ENCODE peak calls at places on chromosomes 4 and X, in six cellular contexts. E, J, Z, A, K and W are unnamed samples. For H3K4me1 and H3K27me3, the result is how much of the 10 kb centered on the place peaks cover.

GRCh38 chr4:168800926-168801325 is 209.1 kb downstream of the CBR4 start:
- DNase-seq in E (no peak), K (no peak), Z (no peak), J (no peak), A (no peak), W (no peak)

GRCh38 chrX:42825201-42825600 is 47.2 kb upstream of the PPP1R2C start:
- DNase-seq in A (no peak), E (no peak), K (no peak), J (no peak), Z (no peak), W (no peak)

GRCh38 chr4:160887668-160888067 is 1276.1 kb downstream of the FSTL5 start:
- DNase-seq in J (no peak), Z (no peak), A (no peak), K (no peak), E (no peak), W (no peak)

GRCh38 chrX:34559325-34559724 is 97.8 kb downstream of the TMEM47 start:
- DNase-seq in Z (no peak), K (peak), A (peak), J (no peak), E (no peak), W (no peak)

GRCh38 chr4:80011636-80012236 is 61.3 kb downstream of the ANTXR2 start:
- DNase-seq in J (no peak), A (peak), E (no peak), Z (no peak), K (no peak), W (no peak)

GRCh38 chr4:47860305-47860704 is 22.4 kb upstream of the CORIN start:
- DNase-seq in E (no peak), Z (no peak), A (no peak), J (no peak), K (no peak), W (no peak)

GRCh38 chr4:15024386-15024785 is 22.1 kb downstream of the CPEB2 start:
- DNase-seq in Z (no peak), A (no peak), E (no peak), J (no peak), K (no peak), W (no peak)

GRCh38 chr4:147589586-147589985 is 27.6 kb upstream of the TMEM184C start:
- DNase-seq in A (no peak), Z (no peak), E (no peak), K (no peak), J (no peak), W (no peak)

GRCh38 chr4:153838564-153838963 is 49.7 kb upstream of the SFRP2 start:
- DNase-seq in E (no peak), Z (no peak), K (no peak), A (no peak), J (no peak), W (no peak)

GRCh38 chr4:99816611-99817309 is at the start of gene DAPP1:
- DNase-seq in A (no peak), Z (no peak), J (no peak), E (peak), K (no peak), W (no peak)

GRCh38 chr4:88458091-88458740 is 1.3 kb downstream of the HERC5 start:
- DNase-seq in K (no peak), E (no peak), Z (no peak), J (no peak), A (no peak), W (no peak)

GRCh38 chrX:22060451-22060940 is 28.4 kb downstream of the PHEX start:
- DNase-seq in K (no peak), E (no peak), J (no peak), Z (no peak), A (peak), W (no peak)

GRCh38 chrX:1463581-1464281 is 11.0 kb upstream of the ASMTL start:
- DNase-seq in E (peak), A (no peak), K (no peak), J (no peak), Z (no peak), W (no peak)

GRCh38 chrX:134603806-134604700 is 54.2 kb downstream of the PLAC1 start:
- DNase-seq in Z (no peak), K (peak), E (no peak), J (no peak), A (peak), W (no peak)

GRCh38 chr4:151418385-151418784 is 9.4 kb downstream of the FHIP1A start:
- DNase-seq in A (peak), Z (no peak), K (no peak), E (no peak), J (no peak), W (no peak)

GRCh38 chr4:89347363-89347762 is 39.8 kb upstream of the GPRIN3 start:
- DNase-seq in Z (no peak), E (no peak), J (no peak), K (no peak), A (no peak), W (no peak)

GRCh38 chr4:73817341-73817740 is 19.1 kb upstream of the CXCL6 start:
- DNase-seq in J (no peak), K (peak), E (no peak), A (no peak), Z (no peak), W (no peak)

GRCh38 chr4:29046716-29047115 is 1673.5 kb upstream of the PCDH7 start:
- DNase-seq in A (no peak), J (no peak), K (no peak), Z (no peak), E (no peak), W (no peak)

GRCh38 chr4:35689866-35690265 is 554.4 kb downstream of the ARAP2 start:
- DNase-seq in A (no peak), E (no peak), K (no peak), J (no peak), Z (no peak), W (no peak)

GRCh38 chrX:9318761-9319160 is 146.1 kb upstream of the TBL1X start:
- DNase-seq in A (no peak), Z (no peak), K (no peak), E (no peak), J (no peak), W (no peak)

GRCh38 chr4:16196482-16197393 is 29.5 kb downstream of the TAPT1 start:
- DNase-seq in A (peak), J (no peak), E (no peak), K (peak), Z (no peak), W (peak)

GRCh38 chr4:62661821-62662220 is 1461.7 kb downstream of the ADGRL3 start:
- DNase-seq in Z (no peak), J (no peak), K (peak), E (no peak), A (no peak), W (no peak)

GRCh38 chrX:2647627-2648026 is 43.5 kb upstream of the CD99 start:
- DNase-seq in A (no peak), Z (no peak), K (no peak), J (no peak), E (no peak), W (no peak)

GRCh38 chr4:33062155-33062554 is 2342.0 kb downstream of the PCDH7 start:
- DNase-seq in J (no peak), K (no peak), Z (no peak), E (no peak), A (no peak), W (no peak)

GRCh38 chrX:5907202-5907601 is 321.5 kb downstream of the NLGN4X start:
- DNase-seq in J (no peak), K (peak), Z (no peak), A (no peak), E (no peak), W (no peak)

GRCh38 chr4:17712166-17712565 is 69.3 kb downstream of the FAM184B start:
- DNase-seq in E (no peak), J (no peak), A (no peak), K (no peak), Z (no peak), W (no peak)

GRCh38 chrX:109740076-109740809 is 7.2 kb upstream of the ACSL4 start:
- DNase-seq in K (no peak), E (no peak), Z (no peak), J (no peak), A (no peak), W (peak)

GRCh38 chrX:82934980-82935379 is 573.1 kb upstream of the POU3F4 start:
- DNase-seq in J (no peak), K (no peak), Z (no peak), A (no peak), E (no peak), W (no peak)

GRCh38 chr4:121146530-121146929 is 17.6 kb downstream of the TNIP3 start:
- DNase-seq in K (no peak), A (no peak), J (no peak), E (no peak), Z (no peak), W (no peak)

DNA sequence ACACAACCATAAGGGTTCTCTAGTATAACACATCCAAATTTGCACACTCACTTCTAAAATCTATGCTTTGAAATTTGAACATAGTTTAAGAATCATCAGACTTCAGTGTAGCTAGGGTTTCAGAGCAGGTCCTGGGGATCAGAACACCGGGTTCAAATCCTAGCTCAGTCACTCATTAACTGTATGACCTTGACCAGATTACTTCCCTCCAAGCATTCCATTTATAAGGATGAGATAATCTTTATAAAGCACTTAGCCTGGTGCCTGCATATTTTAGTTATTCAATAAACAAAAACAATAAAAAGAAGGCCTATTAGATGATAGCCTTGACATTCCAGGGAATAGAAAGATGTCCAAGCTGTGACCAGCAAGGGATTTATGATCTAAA is 4.8 kb upstream of the STBD1 start:
- DNase-seq in Z (no peak), J (no peak), K (no peak), E (no peak), A (no peak), W (no peak)
- H3K4me1 ChIP-seq in Z (under half), J (under half), K (under half), E (under half), A (under half), W (under half)

DNA sequence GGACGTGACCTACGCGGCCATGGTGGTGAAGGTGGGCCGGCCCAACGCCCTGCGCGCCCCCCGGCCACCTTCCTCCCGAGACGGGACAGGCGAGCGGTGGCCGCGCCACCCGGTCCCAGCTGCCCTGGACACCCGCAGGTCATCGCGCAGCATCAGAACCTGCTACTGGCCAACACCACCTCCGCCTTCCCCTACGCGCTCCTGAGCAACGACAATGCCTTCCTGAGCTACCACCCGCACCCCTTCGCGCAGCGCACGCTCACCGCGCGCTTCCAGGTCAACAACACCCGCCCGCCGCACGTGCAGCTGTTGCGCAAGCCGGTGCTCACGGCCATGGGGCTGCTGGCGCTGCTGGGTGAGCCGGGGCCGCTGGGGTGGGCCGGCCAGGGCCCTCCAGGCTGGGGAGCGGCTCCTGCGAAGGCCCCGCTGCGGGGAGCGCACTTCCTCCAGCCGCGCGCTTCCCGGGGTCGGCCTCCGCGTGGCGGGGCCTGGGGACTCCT is 9.0 kb upstream of the SLC26A1 start:
- DNase-seq in J (no peak), K (peak), Z (peak), A (no peak), E (no peak), W (peak)
- TF ChIP-seq POLR2AphosphoS5 in J (no peak), K (peak), Z (no peak), A (no peak), E (no peak), W (no peak)

GRCh38 chrX:80876877-80877276 is 67.2 kb upstream of the BRWD3 start:
- DNase-seq in A (peak), E (no peak), K (peak), J (peak), Z (no peak), W (no peak)

GRCh38 chrX:80879143-80879542 is 69.5 kb upstream of the BRWD3 start:
- DNase-seq in A (no peak), E (no peak), Z (no peak), K (no peak), J (no peak), W (peak)

DNA sequence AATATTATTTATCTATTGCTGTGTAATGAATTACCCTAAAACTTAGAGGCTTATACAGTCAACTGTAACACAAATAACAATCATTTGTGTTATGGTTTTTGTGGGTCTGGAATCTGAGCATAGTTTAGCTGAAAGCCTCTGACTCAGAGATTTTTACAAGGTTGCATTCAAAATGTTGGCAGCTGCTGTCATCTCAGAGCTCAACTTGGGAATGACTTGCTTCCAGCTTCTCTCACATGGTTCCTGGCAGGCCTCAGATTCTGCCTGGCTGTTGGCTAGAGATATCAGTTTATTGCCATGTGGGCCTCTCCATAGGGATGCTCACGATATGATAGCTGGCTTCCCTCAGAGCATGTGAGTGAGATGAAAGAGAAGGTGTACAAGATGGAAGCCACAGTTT is 70.2 kb upstream of the BRWD3 start:
- DNase-seq in K (no peak), Z (no peak), A (no peak), E (no peak), J (no peak), W (peak)
- H3K27me3 ChIP-seq in K (under half), Z (under half), A (under half), E (under half), J (under half), W (under half)

GRCh38 chr4:183430317-183430986 is 14.0 kb upstream of the CDKN2AIP start:
- DNase-seq in K (peak), Z (no peak), A (peak), E (no peak), J (no peak), W (no peak)
- H3K4me1 ChIP-seq in K (under half), Z (under half), A (under half), E (under half), J (under half), W (under half)

DNA sequence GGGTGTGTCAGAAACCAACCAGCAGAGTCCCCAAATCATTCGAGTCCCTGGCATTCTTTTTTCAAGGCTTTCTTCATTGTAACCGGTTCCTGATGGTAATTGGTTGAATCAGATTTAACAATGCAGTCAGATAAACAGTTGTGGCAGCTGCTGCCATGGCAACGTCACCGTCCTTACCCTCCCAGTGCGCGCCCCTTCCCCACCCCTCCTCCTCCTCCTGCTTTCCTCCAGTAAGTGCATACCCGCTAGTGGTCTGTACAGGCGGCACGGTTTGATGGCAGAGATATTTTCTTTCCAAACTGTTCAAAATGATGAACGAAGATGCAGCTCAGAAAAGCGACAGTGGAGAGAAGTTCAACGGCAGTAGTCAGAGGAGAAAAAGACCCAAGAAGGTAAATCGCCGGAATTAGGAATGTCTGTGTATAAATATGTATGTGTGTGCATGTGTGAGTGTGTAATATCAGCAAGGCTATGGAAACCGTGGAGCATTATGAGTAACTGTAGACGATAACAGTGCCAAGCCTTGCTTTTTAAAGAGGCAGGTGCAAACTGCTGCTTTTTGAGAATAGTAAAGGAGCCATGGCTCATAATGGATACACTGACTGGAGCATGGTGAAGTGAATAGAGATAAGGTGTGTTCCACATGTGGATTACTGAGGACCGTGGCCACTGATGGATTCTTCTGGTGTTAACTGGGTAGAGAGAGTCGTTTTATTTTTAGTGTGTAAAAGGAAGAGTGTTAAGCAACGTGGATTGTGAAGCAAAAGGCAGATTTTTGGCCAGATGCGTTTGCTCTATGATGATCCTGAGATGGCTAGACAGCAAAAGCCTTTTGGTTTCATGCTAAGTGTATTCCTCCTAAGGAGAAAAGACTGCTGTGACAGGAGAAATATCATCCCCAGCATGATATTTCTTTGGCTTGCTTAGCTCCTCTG is at the start of gene ANK2:
- DNase-seq in Z (no peak), J (peak), E (no peak), K (peak), A (no peak), W (no peak)
- TF ChIP-seq POLR2AphosphoS5 in Z (no peak), J (no peak), E (no peak), K (no peak), A (no peak), W (no peak)

GRCh38 chr4:3871181-3871852 is 105.1 kb downstream of the ADRA2C start:
- DNase-seq in K (peak), Z (peak), E (peak), J (peak), A (no peak), W (no peak)
- H3K27me3 ChIP-seq in K (under half), Z (under half), E (half or more), J (under half), A (under half), W (under half)

GRCh38 chr4:76302856-76303438 is 3.6 kb upstream of the STBD1 start:
- DNase-seq in A (no peak), Z (no peak), E (no peak), K (no peak), J (no peak), W (no peak)
- H3K4me1 ChIP-seq in A (under half), Z (under half), E (under half), K (under half), J (under half), W (under half)

GRCh38 chrX:19670321-19670750 is 155.0 kb upstream of the MAP3K15 start:
- DNase-seq in A (no peak), K (no peak), Z (no peak), E (no peak), J (no peak), W (no peak)
- TF ChIP-seq POLR2AphosphoS5 in A (no peak), K (no peak), Z (no peak), E (no peak), J (no peak), W (no peak)